ENCODE peak calls at places on chromosomes 12 and 14, in four cellular contexts. N, D, K and V are unnamed samples.

GRCh38 chr14:52000019-52000582 is 10.8 kb downstream of the RTRAF start:
- DNase-seq in D (no peak), K (no peak), N (no peak), V (peak)

GRCh38 chr12:20018406-20018805 is 349.9 kb upstream of the PDE3A start:
- DNase-seq in N (no peak), D (no peak), K (no peak), V (no peak)

GRCh38 chr14:86790408-86791364 is 1202.3 kb downstream of the GALC start:
- DNase-seq in N (peak), D (no peak), K (no peak), V (no peak)

GRCh38 chr14:44030963-44031362 is 476.1 kb downstream of the FSCB start:
- DNase-seq in D (no peak), N (peak), K (no peak), V (no peak)

GRCh38 chr14:74697543-74697942 is 15.3 kb downstream of the AREL1 start:
- DNase-seq in K (no peak), N (no peak), D (no peak), V (peak)

GRCh38 chr14:104826197-104826857 is 25.4 kb downstream of the ZBTB42 start:
- DNase-seq in N (peak), D (peak), K (peak), V (peak)

GRCh38 chr12:66665416-66665815 is 13.5 kb downstream of the GRIP1 start:
- DNase-seq in D (no peak), K (no peak), N (no peak), V (no peak)

GRCh38 chr14:24609667-24610344 is at the start of gene GZMH:
- DNase-seq in N (no peak), K (no peak), D (no peak), V (no peak)

GRCh38 chr14:65281991-65282908 is 130.3 kb upstream of the FUT8 start:
- DNase-seq in D (no peak), K (no peak), N (peak), V (peak)

GRCh38 chr14:35257809-35258208 is 34.4 kb upstream of the PSMA6 start:
- DNase-seq in D (no peak), N (no peak), K (no peak), V (no peak)

GRCh38 chr12:49959570-49960473 is 1.9 kb upstream of the AQP5 start:
- DNase-seq in K (no peak), D (peak), N (peak), V (no peak)

GRCh38 chr12:49962861-49963765 is 1.4 kb downstream of the AQP5 start:
- DNase-seq in D (peak), N (peak), K (no peak), V (no peak)

GRCh38 chr12:49961111-49961922 is at the start of gene AQP5:
- DNase-seq in K (no peak), D (no peak), N (peak), V (no peak)

GRCh38 chr12:49961993-49962764 is 507 bp downstream of the AQP5 start:
- DNase-seq in D (no peak), N (peak), K (no peak), V (no peak)

DNA sequence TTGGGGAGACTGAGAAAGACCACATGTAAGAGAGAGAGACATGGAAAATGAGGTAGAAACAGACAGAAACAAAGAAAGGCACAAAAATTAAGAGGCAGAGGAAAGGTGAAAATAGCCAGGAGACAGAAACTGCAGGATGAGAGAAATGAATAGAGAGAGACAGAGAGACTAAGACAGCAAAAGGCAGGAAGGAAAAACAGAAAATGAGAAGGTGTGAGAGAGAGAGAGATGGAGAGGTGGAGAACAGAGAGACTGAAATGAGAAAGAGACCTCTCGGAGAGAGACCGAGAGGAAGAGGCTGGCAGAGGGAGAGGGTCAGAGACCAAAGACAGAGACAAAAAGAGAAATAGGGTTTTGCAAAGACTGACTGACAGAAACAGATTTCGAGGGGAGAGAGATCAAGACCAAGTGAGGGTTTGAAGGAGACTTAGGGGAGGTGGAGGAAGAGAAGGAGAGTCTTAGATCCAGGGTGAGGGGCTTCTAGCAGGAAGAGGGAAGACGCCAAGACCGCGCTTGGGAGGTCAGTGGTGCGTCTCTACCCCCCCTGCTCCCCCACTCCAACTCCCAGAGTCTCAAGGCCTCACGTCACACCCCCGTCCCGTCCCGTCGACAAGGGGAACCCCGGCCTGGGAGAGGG is 1.1 kb upstream of the AQP5 start:
- DNase-seq in K (no peak), D (no peak), N (no peak), V (no peak)
- H3K4me3 ChIP-seq in K (no peak), D (no peak), N (peak), V (no peak)

GRCh38 chr12:31246470-31246850 is 79.5 kb downstream of the SINHCAF start:
- DNase-seq in N (no peak), D (no peak), K (no peak), V (peak)

GRCh38 chr12:31248815-31249214 is 77.1 kb downstream of the SINHCAF start:
- DNase-seq in K (no peak), D (no peak), N (no peak), V (no peak)

GRCh38 chr12:31250179-31250578 is 75.8 kb downstream of the SINHCAF start:
- DNase-seq in D (no peak), N (no peak), K (no peak), V (no peak)

DNA sequence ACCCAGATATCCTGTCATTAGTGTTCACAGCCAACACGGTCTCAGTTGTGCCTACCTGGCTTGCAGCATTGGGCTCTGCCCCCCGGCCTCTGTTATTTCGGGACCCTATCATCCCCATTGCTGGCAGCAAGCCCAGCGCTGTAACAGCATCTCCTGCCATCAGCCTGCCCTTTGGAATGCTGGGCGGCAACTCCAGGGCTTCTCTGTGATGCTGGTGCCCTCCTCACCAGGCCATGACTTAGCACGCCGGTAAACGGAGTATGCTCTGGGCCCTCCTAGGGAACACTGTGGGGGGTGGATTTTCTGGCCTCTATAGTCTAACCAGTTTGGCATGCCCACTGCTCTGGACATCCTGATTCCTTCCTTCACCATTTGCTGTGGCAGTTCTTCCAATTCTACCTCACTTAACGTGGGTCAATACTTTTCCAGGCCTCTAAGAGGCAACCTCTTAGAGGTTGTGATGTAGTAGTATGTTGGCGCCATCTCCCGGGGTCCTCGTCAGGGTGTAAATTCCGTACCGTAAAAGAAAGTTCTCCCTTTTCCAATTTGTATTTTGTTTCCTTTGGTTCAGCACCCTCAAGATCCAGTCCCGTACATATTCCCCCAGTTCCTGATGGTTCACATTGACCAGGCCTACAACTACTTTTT is 80.0 kb downstream of the SINHCAF start:
- DNase-seq in N (peak), D (peak), K (no peak), V (peak)
- TF ChIP-seq CTCF in N (peak), D (no peak), K (no peak), V (peak)

DNA sequence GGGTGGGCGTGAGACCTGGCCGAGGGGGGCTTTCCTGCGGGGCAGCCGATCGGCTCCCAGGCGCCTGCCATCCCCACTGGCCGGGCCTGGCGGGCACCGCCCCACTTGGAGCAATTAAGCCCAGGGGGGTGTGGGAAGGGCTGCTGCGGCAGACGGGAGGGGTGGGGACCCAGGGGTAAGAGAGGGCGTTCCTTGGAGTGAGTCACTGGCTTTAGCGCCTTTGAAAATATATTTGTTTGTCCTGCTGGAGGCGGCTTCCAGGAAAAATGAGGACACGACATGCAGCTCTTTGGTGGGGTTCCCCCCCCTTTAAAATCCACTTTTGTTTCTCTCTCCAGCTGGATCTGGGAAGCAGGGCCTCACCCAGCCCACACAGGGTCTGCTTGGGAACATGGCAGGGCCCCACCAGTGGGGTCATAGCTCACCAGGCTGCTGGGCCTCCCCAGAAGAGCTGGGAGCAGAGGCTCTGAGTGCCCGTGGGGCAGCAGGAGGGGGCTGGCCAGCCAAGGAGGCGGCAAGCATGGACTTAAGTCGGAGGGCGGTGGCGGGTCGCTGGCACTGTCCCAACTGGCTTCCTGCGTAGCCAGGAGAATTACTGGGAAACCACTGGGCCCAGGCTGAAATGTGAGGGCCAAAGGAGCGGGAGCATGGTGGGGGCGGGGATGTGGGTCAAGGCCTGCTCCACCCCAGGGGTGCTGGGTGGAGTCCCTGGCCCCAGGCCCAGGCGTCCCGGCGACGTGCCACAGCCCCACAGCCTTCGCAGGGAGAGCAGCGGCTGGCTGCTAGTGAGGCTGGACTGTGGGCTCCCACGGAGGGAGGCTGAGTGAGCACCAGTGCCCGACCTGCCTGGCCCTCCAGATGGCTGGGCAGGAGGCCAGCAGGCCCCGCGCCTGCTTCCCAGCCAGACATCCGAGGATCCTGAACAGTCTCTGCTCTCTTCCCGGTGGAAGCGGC is 128.0 kb downstream of the RFLNA start:
- DNase-seq in D (peak), K (peak), N (no peak), V (peak)
- H3K4me3 ChIP-seq in D (no peak), K (peak), N (no peak), V (peak)

DNA sequence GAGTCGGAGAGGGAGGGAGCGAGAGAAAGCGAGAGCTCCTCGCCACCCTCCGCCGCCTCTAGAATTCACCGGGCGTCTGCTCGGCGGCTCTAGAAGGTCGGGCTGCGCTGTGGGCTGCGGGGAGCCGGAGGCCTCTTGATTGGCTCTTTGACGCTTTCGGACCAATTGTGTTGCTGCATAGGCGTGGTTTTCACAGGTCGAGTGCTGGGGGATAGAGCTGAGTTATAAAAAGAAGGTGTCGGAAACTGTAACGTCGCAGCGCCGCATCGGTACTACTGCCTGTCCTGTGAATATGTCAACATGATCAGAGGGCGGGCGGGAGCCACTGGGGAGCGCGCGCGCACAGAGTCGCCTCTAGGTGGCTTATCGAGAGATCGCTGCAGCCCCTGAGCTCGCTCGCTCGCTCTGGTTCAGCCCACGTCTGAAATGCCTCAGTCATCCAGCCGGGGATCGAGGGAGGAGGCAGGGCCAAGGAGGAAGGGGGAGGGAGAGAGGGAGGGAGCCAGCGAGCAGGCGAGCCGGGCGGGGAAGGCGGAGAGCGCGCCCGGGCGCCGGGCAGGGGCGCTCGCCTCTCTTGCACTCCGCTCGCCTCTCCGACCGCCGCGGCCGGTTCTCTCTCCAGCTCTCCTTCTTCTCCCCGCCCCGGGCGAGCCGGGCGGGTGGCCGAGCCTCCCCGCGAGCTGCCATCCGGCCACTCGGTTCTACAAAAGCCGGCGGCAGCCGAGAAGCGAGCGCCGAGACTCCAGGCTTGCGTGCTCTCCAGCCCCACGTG is at the start of gene TBX3:
- DNase-seq in K (peak), N (peak), D (peak), V (peak)
- TF ChIP-seq CTCF in K (peak), N (peak), D (no peak), V (peak)

DNA sequence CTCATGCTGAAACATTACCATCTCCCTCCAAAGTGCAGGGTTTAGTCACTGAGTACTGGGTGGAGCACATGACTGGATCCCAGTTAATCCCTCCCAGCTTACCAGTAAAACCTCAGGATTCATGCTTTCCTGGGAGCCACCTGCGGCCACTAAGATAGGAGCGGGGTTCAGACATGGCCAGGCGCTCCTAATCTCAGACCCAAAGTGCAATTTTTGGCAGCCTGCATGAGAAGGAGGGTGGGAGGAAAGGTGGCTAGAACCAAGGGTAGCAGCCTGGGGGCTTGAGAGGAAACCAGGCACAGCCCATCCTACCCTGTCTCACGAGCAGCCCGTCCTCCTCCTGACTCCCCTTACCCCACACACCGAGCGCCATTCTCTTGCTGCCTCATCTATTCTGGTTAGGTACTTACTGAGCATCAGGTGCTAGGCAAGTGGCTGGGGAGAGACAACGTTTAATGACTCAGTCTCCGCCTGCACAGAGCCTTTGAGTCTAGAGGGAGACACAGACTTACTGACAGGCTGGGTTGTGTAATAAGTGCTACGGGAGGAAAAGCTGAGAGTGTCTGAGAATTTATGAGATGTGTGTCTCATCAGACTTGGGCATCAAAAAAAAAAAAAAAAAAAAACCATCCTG is 9.9 kb downstream of the GPRC5A start:
- DNase-seq in N (peak), K (peak), D (no peak), V (peak)
- H3K4me3 ChIP-seq in N (no peak), K (no peak), D (no peak), V (peak)

DNA sequence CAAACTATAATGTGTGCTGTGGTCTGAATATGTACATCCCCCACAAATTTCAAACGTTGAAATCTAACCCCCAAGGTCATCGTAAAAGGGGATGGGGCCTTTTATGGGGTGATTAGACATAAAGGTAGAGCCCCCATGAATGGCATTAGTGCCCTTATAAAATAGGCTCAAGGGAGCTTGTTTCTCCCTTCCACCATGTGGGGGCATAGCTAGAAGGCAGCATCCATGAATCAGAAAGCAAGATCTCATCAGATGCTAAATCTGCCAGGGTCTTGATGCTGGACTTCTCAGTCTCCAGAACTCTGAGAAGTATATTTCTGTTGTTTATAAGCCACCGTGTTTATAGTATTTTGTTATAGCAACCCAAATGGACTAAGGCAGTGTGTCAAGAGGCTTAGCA is 33.4 kb upstream of the IGF1 start:
- DNase-seq in D (no peak), K (no peak), N (no peak), V (no peak)
- TF ChIP-seq CTCF in D (no peak), K (no peak), N (peak), V (peak)

GRCh38 chr12:81079280-81080076 is 1.6 kb downstream of the ACSS3 start:
- DNase-seq in K (no peak), N (no peak), D (no peak), V (no peak)
- H3K4me3 ChIP-seq in K (peak), N (peak), D (no peak), V (no peak)